ENCODE peak calls at places on chromosomes 13 and 19, in nine cellular contexts. T is NCI-H1417 treated with DMSO at 0.1 percent for 48 hours; G is activated T-cell treated with anti-CD3 and anti-CD28 coated beads, Interleukin-2, amount 50 U/mL, for 4 hours; P is CD8-positive, alpha-beta memory T cell; V is stimulated activated CD4-positive, alpha-beta T cell treated with anti-CD3 and anti-CD28 coated beads, Interleukin-15, amount 100 ng/mL, for 1 hour; F is NCI-H2081; C is activated CD8-positive, alpha-beta memory T cell treated with anti-CD3 and anti-CD28 coated beads for 4 hours; B is M059J; Y is T follicular helper cell. K is an unnamed sample.

GRCh38 chr13:97148894-97149293 is 73.2 kb upstream of the MBNL2 start:
- DNase-seq in B (no peak), P (no peak), Y (no peak), F (no peak), T (no peak), C (no peak), V (no peak), G (no peak), K (no peak)

GRCh38 chr13:20570540-20570939 is 3.6 kb downstream of the IFT88 start:
- DNase-seq in B (no peak), V (no peak), Y (no peak), P (no peak), F (no peak), T (no peak), C (no peak), G (no peak), K (no peak)

GRCh38 chr19:2332341-2333026 is 4.0 kb downstream of the SPPL2B start:
- DNase-seq in C (no peak), Y (peak), P (peak), G (no peak), F (peak), T (no peak), B (no peak), V (no peak), K (peak)

GRCh38 chr19:12757544-12758274 is 6.1 kb downstream of the BEST2 start:
- DNase-seq in F (peak), T (no peak), B (peak), Y (peak), G (peak), V (peak), P (peak), C (no peak), K (peak)

GRCh38 chr19:42113641-42114348 is 18.5 kb downstream of the POU2F2 start:
- DNase-seq in V (no peak), Y (no peak), P (no peak), B (peak), G (no peak), F (no peak), C (no peak), T (no peak), K (no peak)

GRCh38 chr13:97341135-97341534 is 92.8 kb upstream of the RAP2A start:
- DNase-seq in B (peak), F (no peak), G (no peak), P (no peak), Y (no peak), V (no peak), T (no peak), C (no peak), K (no peak)

GRCh38 chr13:93270769-93271753 is 44.5 kb downstream of the GPC6 start:
- DNase-seq in P (no peak), C (no peak), G (no peak), T (peak), F (peak), V (no peak), B (no peak), Y (no peak), K (no peak)

GRCh38 chr13:62387642-62388041 is 972.0 kb upstream of the PCDH20 start:
- DNase-seq in B (no peak), T (no peak), F (no peak), P (no peak), V (no peak), C (no peak), G (no peak), Y (no peak), K (peak)

GRCh38 chr19:33507021-33507956 is 14.3 kb downstream of the PEPD start:
- DNase-seq in F (no peak), P (no peak), B (no peak), T (no peak), G (no peak), C (no peak), V (no peak), Y (no peak), K (no peak)

GRCh38 chr19:35226748-35227147 is 1.8 kb downstream of the FAM187B start:
- DNase-seq in C (no peak), Y (no peak), V (no peak), G (no peak), P (no peak), B (no peak), F (no peak), T (no peak), K (no peak)

GRCh38 chr13:76836311-76836710 is 49.9 kb downstream of the KCTD12 start:
- DNase-seq in P (no peak), V (no peak), C (no peak), B (peak), F (no peak), T (no peak), Y (no peak), G (no peak), K (no peak)

GRCh38 chr13:62626771-62627170 is 1211.1 kb upstream of the PCDH20 start:
- DNase-seq in G (no peak), P (no peak), F (no peak), V (no peak), C (no peak), B (peak), Y (no peak), T (no peak), K (no peak)

GRCh38 chr19:50275577-50276368 is 53.4 kb downstream of the KCNC3 start:
- DNase-seq in Y (no peak), V (no peak), B (no peak), T (no peak), P (peak), C (no peak), F (no peak), G (no peak), K (no peak)

GRCh38 chr19:48302600-48302959 is 22.8 kb upstream of the EMP3 start:
- DNase-seq in P (no peak), T (no peak), G (no peak), C (no peak), Y (no peak), F (no peak), V (no peak), B (no peak), K (no peak)

GRCh38 chr19:2461751-2462634 is 5.2 kb upstream of the LMNB2 start:
- DNase-seq in F (peak), T (no peak), Y (peak), G (peak), V (no peak), B (peak), P (peak), C (peak), K (no peak)

GRCh38 chr19:8343483-8343844 is 402 bp upstream of the KANK3 start:
- DNase-seq in F (no peak), P (no peak), G (no peak), Y (no peak), V (no peak), T (no peak), C (no peak), B (no peak), K (no peak)

GRCh38 chr19:13122980-13123957 is 5.2 kb downstream of the NACC1 start:
- DNase-seq in T (no peak), V (no peak), P (no peak), Y (no peak), G (no peak), C (no peak), B (no peak), F (no peak), K (no peak)

GRCh38 chr19:48997972-48998371 is 4.3 kb downstream of the RUVBL2 start:
- DNase-seq in P (peak), G (peak), Y (peak), C (no peak), T (no peak), B (peak), F (no peak), V (no peak), K (peak)

GRCh38 chr13:45231722-45232121 is 30.9 kb upstream of the KCTD4 start:
- DNase-seq in P (no peak), G (no peak), Y (no peak), T (no peak), C (no peak), F (no peak), V (no peak), B (peak), K (peak)

GRCh38 chr13:67792151-67792665 is 562.1 kb upstream of the PCDH9 start:
- DNase-seq in V (no peak), B (no peak), Y (no peak), T (peak), P (no peak), G (no peak), C (no peak), F (peak), K (peak)

GRCh38 chr13:49627831-49628652 is at the start of gene ARL11:
- DNase-seq in V (peak), G (peak), Y (peak), T (no peak), F (no peak), B (no peak), C (peak), P (peak), K (no peak)

GRCh38 chr13:84655677-84656076 is 773.4 kb upstream of the SLITRK1 start:
- DNase-seq in B (peak), C (no peak), G (no peak), P (no peak), Y (no peak), F (no peak), V (no peak), T (no peak), K (no peak)

GRCh38 chr13:91181892-91182291 is 165.6 kb upstream of the MIR17HG start:
- DNase-seq in B (no peak), T (no peak), Y (no peak), C (no peak), G (no peak), F (no peak), V (no peak), P (no peak), K (no peak)

GRCh38 chr13:35690546-35690945 is 214.1 kb upstream of the MAB21L1 start:
- DNase-seq in Y (no peak), T (no peak), C (no peak), P (no peak), B (no peak), F (no peak), G (no peak), V (no peak), K (no peak)

GRCh38 chr19:7789447-7789846 is 26.4 kb downstream of the CLEC4M start:
- DNase-seq in G (peak), V (no peak), Y (peak), P (no peak), B (no peak), C (no peak), T (no peak), F (no peak), K (no peak)

GRCh38 chr19:48489608-48490216 is 20.5 kb downstream of the CYTH2 start:
- DNase-seq in F (peak), V (peak), B (peak), P (peak), T (no peak), G (peak), Y (peak), C (peak), K (peak)

GRCh38 chr13:31765441-31765840 is 26.1 kb downstream of the RXFP2 start:
- DNase-seq in V (no peak), C (no peak), T (no peak), G (no peak), F (no peak), Y (no peak), P (no peak), B (peak), K (no peak)

GRCh38 chr19:8423821-8424223 is 10.7 kb downstream of the MARCHF2 start:
- DNase-seq in V (no peak), C (no peak), G (no peak), F (no peak), T (no peak), P (no peak), Y (no peak), B (peak), K (no peak)

GRCh38 chr19:57578487-57579205 is at the start of gene ZNF416:
- DNase-seq in T (peak), G (peak), B (peak), Y (peak), P (peak), F (peak), C (peak), V (peak), K (peak)

GRCh38 chr19:7757358-7757757 is 5.7 kb upstream of the CLEC4M start:
- DNase-seq in P (no peak), B (no peak), Y (no peak), V (no peak), C (no peak), G (no peak), F (no peak), T (no peak), K (no peak)